ENCODE peak calls at places on chromosomes 13 and 19, in six cellular contexts. I, M, B, K, H and P are unnamed samples.

GRCh38 chr19:17259118-17259780 is 5.3 kb downstream of the USHBP1 start:
- DNase-seq in I (no peak), M (no peak), B (no peak), K (no peak), H (no peak), P (no peak)

GRCh38 chr13:102873653-102874052 is 27.8 kb downstream of the ERCC5 start:
- DNase-seq in I (no peak), M (no peak), B (no peak), K (no peak), H (no peak), P (no peak)

GRCh38 chr19:8615022-8615421 is 4.5 kb upstream of the ADAMTS10 start:
- DNase-seq in I (no peak), M (no peak), B (no peak), K (no peak), H (no peak), P (no peak)

GRCh38 chr13:91359071-91359470 is 11.6 kb downstream of the MIR17HG start:
- DNase-seq in I (no peak), M (no peak), B (no peak), K (no peak), H (no peak), P (no peak)

GRCh38 chr19:11092181-11092538 is 2.9 kb downstream of the LDLR start:
- DNase-seq in I (no peak), M (no peak), B (peak), K (no peak), H (no peak), P (peak)

GRCh38 chr19:28929026-28929425 is 283.9 kb downstream of the UQCRFS1 start:
- DNase-seq in I (no peak), M (no peak), B (no peak), K (no peak), H (no peak), P (no peak)

GRCh38 chr13:76808927-76809326 is 77.3 kb downstream of the KCTD12 start:
- DNase-seq in I (no peak), M (no peak), B (no peak), K (no peak), H (no peak), P (no peak)

GRCh38 chr13:109036091-109036490 is 406.7 kb downstream of the MYO16 start:
- DNase-seq in I (no peak), M (no peak), B (no peak), K (no peak), H (no peak), P (no peak)

GRCh38 chr13:99481357-99481756 is 19.9 kb upstream of the TM9SF2 start:
- DNase-seq in I (no peak), M (no peak), B (no peak), K (no peak), H (no peak), P (no peak)

GRCh38 chr13:50198508-50198907 is 183.3 kb downstream of the KCNRG start:
- DNase-seq in I (peak), M (no peak), B (no peak), K (no peak), H (no peak), P (no peak)

GRCh38 chr19:31438401-31439269 is 89.4 kb upstream of the TSHZ3 start:
- DNase-seq in I (no peak), M (no peak), B (no peak), K (peak), H (no peak), P (no peak)
- TF ChIP-seq ZNF274 in I (no peak), M (no peak), B (no peak), K (no peak), H (no peak), P (no peak)

DNA sequence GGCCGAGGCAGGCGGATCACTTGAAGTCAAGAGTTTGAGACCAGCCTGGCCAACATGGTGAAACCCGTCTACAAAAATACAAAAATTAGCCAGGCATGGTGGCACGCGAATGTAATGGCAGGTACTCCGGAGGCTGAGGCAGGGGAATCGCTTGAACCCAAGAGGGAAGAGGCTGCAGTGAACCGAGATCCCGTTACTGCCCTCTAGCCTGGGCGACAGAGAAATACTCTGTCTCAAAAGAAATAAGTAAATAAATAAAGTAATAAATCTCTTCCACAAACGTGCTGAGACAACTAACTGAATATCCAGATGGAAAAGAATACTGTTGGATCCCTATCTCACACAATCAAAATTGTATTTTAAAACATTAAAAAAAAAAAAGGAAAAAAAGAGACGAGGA is 807 bp upstream of the ZNF813 start:
- DNase-seq in I (no peak), M (no peak), B (no peak), K (no peak), H (no peak), P (no peak)
- H3K9ac ChIP-seq in I (no peak), M (no peak), B (peak), K (no peak), H (no peak), P (no peak)

DNA sequence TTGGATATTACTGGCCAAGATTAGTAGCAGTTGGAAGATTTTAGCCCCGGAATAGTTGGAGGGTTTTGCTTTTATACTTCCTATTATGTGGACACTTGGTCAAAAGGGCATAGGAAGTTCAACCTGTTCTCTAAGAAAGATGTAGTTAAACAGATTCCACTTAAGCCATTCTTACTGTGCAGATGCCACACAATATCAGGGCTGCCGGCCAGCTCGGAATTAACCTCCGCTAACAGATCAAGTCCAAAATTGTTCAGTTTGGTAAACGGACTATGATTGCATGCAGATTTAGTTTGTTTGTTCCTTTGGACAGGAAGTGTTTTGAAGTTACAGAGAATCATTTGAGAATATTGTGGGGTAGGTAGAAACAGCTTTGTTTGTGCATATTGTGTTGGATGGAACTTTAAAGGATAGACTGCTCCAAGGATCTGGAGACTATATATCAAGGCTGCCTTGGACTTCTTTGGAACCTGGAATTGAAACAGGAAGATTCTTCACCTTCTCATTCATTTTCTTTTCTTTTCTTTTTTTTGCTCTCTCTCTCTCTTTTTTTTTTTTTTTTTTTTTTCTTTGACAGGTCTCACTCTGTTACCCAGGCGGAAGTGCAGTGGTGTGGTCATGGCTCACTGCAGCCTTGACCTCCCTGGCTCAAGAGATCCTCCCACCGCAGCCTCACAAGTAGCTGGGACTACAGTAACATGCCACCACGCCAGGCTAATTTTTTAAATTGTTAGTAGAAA is 5.0 kb upstream of the SPRY2 start:
- DNase-seq in I (no peak), M (no peak), B (no peak), K (no peak), H (no peak), P (no peak)
- TF ChIP-seq ZNF274 in I (no peak), M (no peak), B (no peak), K (no peak), H (no peak), P (no peak)

GRCh38 chr13:111256458-111256857 is 64.0 kb upstream of the TEX29 start:
- DNase-seq in I (no peak), M (no peak), B (no peak), K (peak), H (no peak), P (no peak)
- H3K9ac ChIP-seq in I (no peak), M (no peak), B (no peak), K (no peak), H (no peak), P (no peak)